ENCODE peak calls at places on chromosomes 12 and 14, in ten cellular contexts. D is lung; R is Panc1; M is heart right ventricle; Q is transverse colon; B is IMR-90; X is tibial artery; G is ovary; P is CD8-positive, alpha-beta T cell; W is uterus. N is an unnamed sample.

GRCh38 chr12:96233941-96234461 is 39.8 kb downstream of the ELK3 start:
- DNase-seq in Q (peak; percentile 80), W (peak; percentile 99), M (peak; percentile 91), B (peak; percentile 95), D (peak; percentile 65), P (no peak), X (peak; percentile 98), G (peak; percentile 93), R (no peak), N (peak; percentile 97)

GRCh38 chr12:11730299-11731041 is 81.0 kb downstream of the ETV6 start:
- DNase-seq in M (no peak), Q (peak; percentile 75), W (no peak), G (no peak), X (no peak), R (no peak), D (peak; percentile 71), B (no peak), P (no peak), N (no peak)

GRCh38 chr12:112347521-112347920 is 34.7 kb downstream of the HECTD4 start:
- DNase-seq in Q (no peak), G (no peak), D (no peak), B (peak; percentile 99), P (no peak), W (no peak), X (no peak), R (no peak), M (no peak), N (no peak)

GRCh38 chr14:33922125-33922524 is 28.7 kb downstream of the EGLN3 start:
- DNase-seq in M (no peak), X (no peak), P (no peak), G (no peak), B (no peak), D (no peak), Q (no peak), W (no peak), R (no peak), N (no peak)

GRCh38 chr12:8508224-8508623 is 5.1 kb upstream of the CLEC4D start:
- DNase-seq in M (no peak), R (no peak), D (no peak), W (no peak), B (no peak), P (no peak), G (no peak), X (no peak), Q (no peak), N (no peak)

GRCh38 chr12:116529048-116529447 is 30.1 kb upstream of the MAP1LC3B2 start:
- DNase-seq in M (no peak), W (peak; percentile 44), G (no peak), B (peak; percentile 59), X (no peak), R (no peak), Q (no peak), D (no peak), P (no peak), N (no peak)

GRCh38 chr14:103696466-103697071 is 18.7 kb downstream of the XRCC3 start:
- DNase-seq in B (peak; percentile 91), R (no peak), G (no peak), Q (peak; percentile 23), D (no peak), W (peak; percentile 69), M (peak; percentile 81), X (no peak), P (no peak), N (no peak)

GRCh38 chr14:36515105-36515593 is 4.9 kb downstream of the NKX2-1 start:
- DNase-seq in P (no peak), B (no peak), D (no peak), G (no peak), X (no peak), M (no peak), W (no peak), R (no peak), Q (no peak), N (no peak)

GRCh38 chr12:95336387-95337067 is 118.9 kb downstream of the VEZT start:
- DNase-seq in M (peak; percentile 33), W (peak; percentile 70), Q (peak; percentile 66), B (peak; percentile 85), G (peak; percentile 71), D (peak; percentile 79), X (peak; percentile 86), P (no peak), R (peak; percentile 42), N (peak; percentile 84)

GRCh38 chr14:57831981-57832380 is 33.9 kb downstream of the SLC35F4 start:
- DNase-seq in R (no peak), D (no peak), Q (no peak), G (no peak), M (no peak), W (no peak), X (no peak), P (no peak), B (no peak), N (no peak)

GRCh38 chr14:99327458-99328250 is 55.7 kb upstream of the BCL11B start:
- DNase-seq in M (no peak), P (peak; percentile 25), W (no peak), B (no peak), Q (no peak), X (no peak), G (no peak), R (no peak), D (no peak), N (peak; percentile 46)

GRCh38 chr12:32261638-32262037 is 137.7 kb upstream of the FGD4 start:
- DNase-seq in P (no peak), Q (no peak), R (no peak), B (no peak), X (no peak), W (no peak), M (no peak), G (no peak), D (no peak), N (no peak)

GRCh38 chr12:124332068-124332672 is 37.3 kb downstream of the RFLNA start:
- DNase-seq in B (no peak), G (no peak), M (no peak), X (no peak), Q (no peak), W (no peak), D (no peak), R (no peak), P (no peak), N (no peak)
- TF ChIP-seq CTCF in B (peak; percentile 19), G (no peak), M (peak; percentile 10), X (no peak), Q (peak; percentile 12), W (no peak), D (no peak), R (no peak), P (no peak), N (no peak)

GRCh38 chr14:91229743-91230200 is 14.7 kb downstream of the GPR68 start:
- DNase-seq in G (no peak), D (no peak), B (peak; percentile 61), M (no peak), Q (peak; percentile 48), X (no peak), P (peak; percentile 81), W (no peak), R (no peak), N (no peak)
- H3K27ac ChIP-seq in G (no peak overlapping the region), D (peak overlapping the region; percentile 53), B (no peak overlapping the region), M (no peak overlapping the region), Q (peak overlapping the region; percentile 61), X (no peak overlapping the region), P (peak overlapping the region; percentile 25), W (no peak overlapping the region), R (no peak overlapping the region), N (no peak overlapping the region)

GRCh38 chr12:94172973-94173372 is 24.6 kb downstream of the PLXNC1 start:
- DNase-seq in G (no peak), D (peak; percentile 42), Q (peak; percentile 31), W (no peak), R (no peak), B (peak; percentile 99), M (no peak), X (no peak), P (no peak), N (no peak)
- TF ChIP-seq CTCF in G (no peak), D (no peak), Q (no peak), W (no peak), R (no peak), B (no peak), M (no peak), X (no peak), P (no peak), N (no peak)

GRCh38 chr12:52083638-52083996 is 4.1 kb downstream of the SMIM41 start:
- DNase-seq in M (no peak), G (no peak), B (no peak), Q (no peak), D (no peak), R (no peak), X (no peak), W (no peak), P (no peak), N (no peak)

GRCh38 chr12:52082026-52082667 is 2.6 kb downstream of the SMIM41 start:
- DNase-seq in R (no peak), M (peak; percentile 62), D (peak; percentile 46), B (peak; percentile 61), G (peak; percentile 80), W (peak; percentile 49), X (no peak), Q (no peak), P (no peak), N (no peak)

GRCh38 chr12:52082988-52083637 is 3.6 kb downstream of the SMIM41 start:
- DNase-seq in M (peak; percentile 72), D (peak; percentile 59), P (peak; percentile 81), R (peak; percentile 45), G (peak; percentile 73), B (peak; percentile 71), Q (peak; percentile 68), X (no peak), W (peak; percentile 69), N (no peak)

GRCh38 chr12:52081263-52081733 is 1.8 kb downstream of the SMIM41 start:
- DNase-seq in M (peak; percentile 24), G (peak; percentile 68), D (no peak), R (no peak), W (no peak), B (no peak), Q (no peak), X (no peak), P (no peak), N (no peak)

DNA sequence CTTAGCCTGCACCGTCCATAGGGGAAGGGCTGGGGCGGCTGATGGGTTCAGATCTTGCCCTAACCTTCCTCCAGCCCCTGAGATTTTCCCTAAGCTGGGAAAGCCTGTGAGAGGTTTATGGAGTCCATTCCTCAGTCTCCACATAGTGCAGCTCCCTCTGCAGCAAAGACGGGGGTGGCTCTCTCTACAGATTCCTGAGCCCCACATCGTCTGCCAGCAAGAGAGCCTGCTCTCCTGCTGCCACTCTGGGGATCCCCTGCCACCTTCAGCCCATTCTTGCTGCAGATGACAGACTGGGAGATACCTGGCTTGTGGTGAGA is 3.1 kb downstream of the SMIM41 start:
- DNase-seq in D (no peak), M (no peak), X (no peak), B (no peak), R (no peak), P (no peak), G (no peak), Q (no peak), W (no peak), N (no peak)
- H3K27ac ChIP-seq in D (peak overlapping the region; percentile 88), M (peak overlapping the region; percentile 86), X (no peak overlapping the region), B (peak overlapping the region; percentile 66), R (no peak overlapping the region), P (no peak overlapping the region), G (peak overlapping the region; percentile 88), Q (peak overlapping the region; percentile 61), W (peak overlapping the region; percentile 72), N (peak overlapping the region; percentile 85)

N was measured in coronary artery.